ENCODE peak calls at places on chromosomes 5 and 9, in five cellular contexts. S is AG10803, F is Caco-2, C is AG09319, H is epithelial cell of esophagus. G is an unnamed sample.

GRCh38 chr9:130997925-130998595 is 10.9 kb upstream of the LAMC3 start:
- DNase-seq in S (peak; percentile 60), F (peak; percentile 74), C (no peak), H (peak; percentile 60), G (peak; percentile 81)

GRCh38 chr5:150729859-150730258 is 29.0 kb downstream of the DCTN4 start:
- DNase-seq in S (no peak), F (no peak), C (no peak), H (no peak), G (no peak)

GRCh38 chr9:26687421-26687820 is 205.2 kb downstream of the CAAP1 start:
- DNase-seq in S (no peak), F (no peak), C (no peak), H (no peak), G (no peak)

GRCh38 chr9:120741701-120742100 is 27.4 kb upstream of the MEGF9 start:
- DNase-seq in S (no peak), F (no peak), C (no peak), H (peak; percentile 30), G (no peak)

GRCh38 chr9:91802391-91802790 is 147.6 kb downstream of the ROR2 start:
- DNase-seq in S (peak; percentile 67), F (no peak), C (no peak), H (no peak), G (no peak)

GRCh38 chr9:91658513-91659105 is 235.0 kb upstream of the NFIL3 start:
- DNase-seq in S (no peak), F (no peak), C (no peak), H (no peak), G (no peak)

GRCh38 chr9:117487555-117488175 is 72.8 kb upstream of the ASTN2 start:
- DNase-seq in S (peak; percentile 51), F (peak; percentile 80), C (peak; percentile 2), H (peak; percentile 58), G (peak; percentile 65)

GRCh38 chr5:78260771-78261170 is 33.7 kb downstream of the AP3B1 start:
- DNase-seq in S (no peak), F (no peak), C (no peak), H (peak; percentile 95), G (no peak)

GRCh38 chr5:169942181-169942580 is 38.1 kb downstream of the INSYN2B start:
- DNase-seq in S (peak; percentile 91), F (no peak), C (no peak), H (no peak), G (no peak)

GRCh38 chr9:88313364-88314220 is 74.7 kb upstream of the SPIN1 start:
- DNase-seq in S (no peak), F (no peak), C (no peak), H (no peak), G (no peak)

GRCh38 chr9:22041792-22042191 is 32.7 kb upstream of the CDKN2B start:
- DNase-seq in S (peak; percentile 64), F (peak; percentile 59), C (no peak), H (peak; percentile 98), G (no peak)

GRCh38 chr9:21989440-21990189 is 4.6 kb downstream of the CDKN2A start:
- DNase-seq in S (no peak), F (no peak), C (no peak), H (no peak), G (no peak)

GRCh38 chr9:94813379-94813778 is 86.9 kb downstream of the AOPEP start:
- DNase-seq in S (no peak), F (no peak), C (no peak), H (no peak), G (no peak)

GRCh38 chr5:65062684-65063083 is 294.0 kb downstream of the CWC27 start:
- DNase-seq in S (peak; percentile 98), F (no peak), C (peak; percentile 87), H (peak; percentile 93), G (no peak)

GRCh38 chr5:116289276-116289675 is 204.5 kb downstream of the COMMD10 start:
- DNase-seq in S (no peak), F (no peak), C (no peak), H (no peak), G (no peak)
- TF ChIP-seq CTCF in S (no peak), F (no peak), C (no peak), H (peak; percentile 24), G (no peak)

GRCh38 chr9:93540305-93540704 is 36.1 kb upstream of the PHF2 start:
- DNase-seq in S (no peak), F (no peak), C (no peak), H (no peak), G (no peak)
- TF ChIP-seq CTCF in S (no peak), F (no peak), C (no peak), H (no peak), G (no peak)

DNA sequence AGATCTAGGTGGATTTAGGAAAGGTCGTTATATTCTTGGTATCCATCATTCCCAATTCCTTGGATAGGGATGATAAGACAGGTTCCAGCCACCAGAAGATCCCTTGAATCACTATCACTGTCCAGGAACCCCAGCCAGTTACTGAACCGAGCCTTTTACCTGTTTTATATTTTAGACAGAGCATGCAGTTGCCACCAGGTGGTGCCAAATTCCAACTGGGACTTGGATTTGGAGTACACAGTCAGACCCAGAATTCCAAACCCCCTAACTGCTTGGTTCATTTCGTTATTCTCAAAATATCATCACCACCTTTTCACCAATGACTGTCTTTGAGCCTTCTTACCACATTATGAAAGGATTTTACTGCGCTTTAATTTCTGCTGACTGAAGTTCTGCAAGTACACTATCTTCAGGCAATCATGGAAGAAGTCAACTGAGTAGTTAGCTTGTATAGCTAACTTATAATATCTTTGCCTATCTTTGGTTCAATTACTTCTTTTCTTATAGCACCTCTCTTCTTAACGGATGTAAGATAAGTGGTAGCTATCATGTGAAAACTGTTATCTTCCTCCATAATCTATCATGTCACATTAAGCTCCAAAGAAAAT is 191.8 kb downstream of the PRR16 start:
- DNase-seq in S (peak; percentile 6), F (peak; percentile 51), C (no peak), H (peak; percentile 54), G (no peak)
- TF ChIP-seq CTCF in S (peak; percentile 48), F (peak; percentile 63), C (peak; percentile 40), H (peak; percentile 88), G (peak; percentile 64)

GRCh38 chr9:100639851-100640250 is 62.0 kb downstream of the CAVIN4 start:
- DNase-seq in S (no peak), F (no peak), C (no peak), H (no peak), G (no peak)
- TF ChIP-seq CTCF in S (no peak), F (no peak), C (no peak), H (no peak), G (no peak)

DNA sequence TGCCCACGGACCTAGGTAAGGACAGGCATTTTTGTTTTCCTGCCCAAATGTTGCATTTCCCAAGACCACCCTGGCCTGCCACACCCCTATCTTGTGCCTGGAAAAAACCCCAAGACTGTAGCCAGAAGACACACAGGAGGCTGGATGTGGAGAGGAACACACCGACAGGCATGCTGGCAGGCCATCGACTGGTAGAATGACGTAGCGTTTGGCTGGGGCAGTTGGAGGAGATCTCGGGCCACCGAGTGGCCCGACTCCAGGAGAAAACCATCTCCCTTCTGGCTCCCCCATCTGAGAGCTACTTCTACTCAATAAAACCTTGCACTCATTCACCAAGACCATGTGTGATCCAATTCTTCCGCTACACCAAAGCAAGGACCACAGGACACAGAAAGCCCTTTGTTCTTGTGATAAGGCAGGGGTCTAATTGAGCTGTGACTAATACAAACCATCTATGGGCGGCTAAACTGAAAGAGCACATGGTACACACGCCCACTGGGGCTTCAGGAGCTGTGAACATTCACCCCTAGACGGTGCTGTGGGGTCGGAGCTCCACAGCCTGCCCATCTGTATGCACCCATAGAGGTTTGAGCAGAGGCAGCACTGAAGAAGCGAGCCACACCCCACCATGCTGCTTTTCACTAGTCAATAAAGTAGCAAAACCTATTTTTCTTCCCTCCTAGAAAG is 38.9 kb upstream of the N4BP3 start:
- DNase-seq in S (no peak), F (peak; percentile 33), C (no peak), H (no peak), G (no peak)
- TF ChIP-seq CTCF in S (no peak), F (no peak), C (peak; percentile 9), H (no peak), G (no peak)

GRCh38 chr5:6768590-6769230 is 55.5 kb downstream of the TENT4A start:
- DNase-seq in S (no peak), F (no peak), C (no peak), H (no peak), G (no peak)
- TF ChIP-seq CTCF in S (no peak), F (no peak), C (no peak), H (no peak), G (no peak)

GRCh38 chr9:5446451-5447236 is 3.7 kb upstream of the CD274 start:
- DNase-seq in S (no peak), F (no peak), C (no peak), H (peak; percentile 85), G (no peak)
- TF ChIP-seq CTCF in S (no peak), F (no peak), C (no peak), H (no peak), G (no peak)

DNA sequence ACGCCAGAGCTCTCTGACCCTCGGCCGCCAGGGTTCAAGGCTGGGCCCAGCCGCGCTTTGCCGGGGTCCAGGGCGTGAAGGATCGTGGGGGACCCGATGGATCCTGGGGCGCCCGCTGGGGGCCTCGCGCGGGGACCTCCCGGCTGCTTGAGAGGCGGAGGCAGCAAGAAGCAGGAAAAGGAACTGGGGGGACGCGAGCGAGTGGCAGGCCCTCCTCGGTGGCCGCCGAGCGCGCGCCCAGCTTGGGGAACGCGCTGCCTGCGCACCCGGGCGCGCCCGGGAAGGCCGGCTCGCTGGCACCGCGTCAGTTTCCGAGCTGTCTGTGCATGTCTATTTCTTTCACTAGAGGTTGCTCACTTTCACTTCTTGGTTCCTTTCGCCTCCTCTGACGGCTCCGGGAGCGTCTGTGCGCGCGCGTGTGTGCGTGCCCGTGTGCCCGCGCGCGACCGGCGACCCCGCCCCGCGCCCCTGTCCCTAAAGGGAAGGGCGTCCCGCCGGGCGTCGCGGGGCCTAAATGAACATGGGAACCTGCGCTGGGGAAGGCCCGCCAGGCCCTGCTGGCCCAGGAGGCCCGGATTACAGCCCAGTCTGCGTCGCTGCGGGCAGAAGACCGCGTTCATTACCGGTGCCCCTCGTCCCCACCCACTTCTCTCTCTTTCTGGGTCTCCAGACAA is 205.5 kb upstream of the IER5L start:
- DNase-seq in S (peak; percentile 72), F (peak; percentile 70), C (peak; percentile 44), H (peak; percentile 90), G (peak; percentile 90)
- TF ChIP-seq CTCF in S (no peak), F (no peak), C (no peak), H (peak; percentile 11), G (no peak)

DNA sequence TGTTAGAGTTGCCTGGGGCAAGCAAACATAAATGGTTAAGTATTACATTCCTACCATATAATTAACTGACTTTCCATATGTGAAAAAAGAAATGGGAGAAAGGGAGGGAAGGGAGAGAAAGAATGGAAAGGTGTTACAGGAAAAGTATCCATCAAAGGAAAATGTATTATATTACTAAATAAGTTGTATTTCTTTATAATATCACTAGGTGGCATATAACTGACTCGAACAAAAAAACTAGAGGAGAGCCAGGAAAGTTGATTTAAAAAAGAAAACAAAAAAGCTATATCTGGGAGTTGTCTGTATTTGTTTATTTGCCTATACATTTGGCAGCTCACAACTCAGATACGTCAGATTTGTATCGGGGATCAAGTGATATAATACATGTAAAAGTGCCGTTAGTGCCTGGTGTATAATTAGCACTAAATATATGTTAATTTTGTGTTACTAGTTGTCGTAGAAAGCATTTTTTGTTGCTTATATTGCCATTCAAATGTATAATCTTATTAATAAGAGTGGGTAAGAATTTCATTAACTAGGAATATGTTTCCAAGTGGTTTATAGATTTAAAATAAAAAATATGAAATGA is 59.6 kb upstream of the ADAMTS19 start:
- DNase-seq in S (no peak), F (no peak), C (no peak), H (peak; percentile 7), G (no peak)
- TF ChIP-seq CTCF in S (no peak), F (peak; percentile 43), C (peak; percentile 8), H (peak; percentile 18), G (no peak)

GRCh38 chr5:157686841-157687554 is 15.7 kb downstream of the C5orf52 start:
- DNase-seq in S (no peak), F (no peak), C (no peak), H (no peak), G (no peak)

GRCh38 chr5:157690690-157691433 is 19.5 kb downstream of the C5orf52 start:
- DNase-seq in S (no peak), F (no peak), C (no peak), H (no peak), G (no peak)

GRCh38 chr5:157689942-157690689 is 18.8 kb downstream of the C5orf52 start:
- DNase-seq in S (peak; percentile 5), F (no peak), C (no peak), H (no peak), G (peak; percentile 42)
- TF ChIP-seq CTCF in S (peak; percentile 21), F (no peak), C (no peak), H (peak; percentile 20), G (no peak)